ENCODE peak calls at places on chromosomes 6 and 20, in four cellular contexts. Y, A, U and H are unnamed samples.

GRCh38 chr6:54291146-54291545 is 17.1 kb upstream of the TINAG start:
- DNase-seq in Y (peak), A (no peak), U (peak), H (peak)

GRCh38 chr6:1865585-1865984 is 255.9 kb downstream of the FOXC1 start:
- DNase-seq in Y (no peak), A (no peak), U (no peak), H (no peak)

GRCh38 chr6:19988555-19988954 is 151.4 kb downstream of the ID4 start:
- DNase-seq in Y (peak), A (peak), U (peak), H (no peak)

GRCh38 chr6:119720160-119720559 is 370.6 kb upstream of the MAN1A1 start:
- DNase-seq in Y (peak), A (no peak), U (peak), H (no peak)

GRCh38 chr6:7314414-7314813 is 1.4 kb upstream of the SSR1 start:
- DNase-seq in Y (no peak), A (no peak), U (no peak), H (no peak)

GRCh38 chr6:168372871-168373270 is 53.3 kb upstream of the DACT2 start:
- DNase-seq in Y (no peak), A (no peak), U (no peak), H (no peak)

GRCh38 chr6:73471686-73472290 is 10.3 kb downstream of the MTO1 start:
- DNase-seq in Y (no peak), A (no peak), U (no peak), H (no peak)

GRCh38 chr20:39242614-39243013 is 280.5 kb downstream of the DHX35 start:
- DNase-seq in Y (no peak), A (no peak), U (no peak), H (no peak)

GRCh38 chr6:82589509-82590206 is 226.0 kb downstream of the TPBG start:
- DNase-seq in Y (peak), A (no peak), U (peak), H (peak)

GRCh38 chr6:150079604-150080003 is 10.7 kb upstream of the ULBP3 start:
- DNase-seq in Y (no peak), A (no peak), U (no peak), H (no peak)

GRCh38 chr6:18503588-18504231 is 116.6 kb downstream of the RNF144B start:
- DNase-seq in Y (peak), A (peak), U (peak), H (peak)

GRCh38 chr6:160309718-160310117 is 38.5 kb upstream of the SLC22A3 start:
- DNase-seq in Y (no peak), A (no peak), U (no peak), H (no peak)

GRCh38 chr6:141562181-141562800 is 570.4 kb upstream of the GJE1 start:
- DNase-seq in Y (no peak), A (peak), U (no peak), H (peak)

GRCh38 chr6:31636698-31637596 is 15.5 kb downstream of the BAG6 start:
- DNase-seq in Y (no peak), A (no peak), U (no peak), H (peak)

GRCh38 chr20:38935285-38935684 is 9.1 kb downstream of the FAM83D start:
- DNase-seq in Y (peak), A (no peak), U (peak), H (peak)

GRCh38 chr6:13462380-13463326 is 24.7 kb downstream of the GFOD1 start:
- DNase-seq in Y (no peak), A (no peak), U (no peak), H (peak)

GRCh38 chr6:169838291-169839028 is 87.0 kb downstream of the ERMARD start:
- DNase-seq in Y (no peak), A (no peak), U (no peak), H (no peak)

GRCh38 chr6:53112404-53112803 is 36.2 kb downstream of the GCM1 start:
- DNase-seq in Y (peak), A (no peak), U (no peak), H (no peak)

DNA sequence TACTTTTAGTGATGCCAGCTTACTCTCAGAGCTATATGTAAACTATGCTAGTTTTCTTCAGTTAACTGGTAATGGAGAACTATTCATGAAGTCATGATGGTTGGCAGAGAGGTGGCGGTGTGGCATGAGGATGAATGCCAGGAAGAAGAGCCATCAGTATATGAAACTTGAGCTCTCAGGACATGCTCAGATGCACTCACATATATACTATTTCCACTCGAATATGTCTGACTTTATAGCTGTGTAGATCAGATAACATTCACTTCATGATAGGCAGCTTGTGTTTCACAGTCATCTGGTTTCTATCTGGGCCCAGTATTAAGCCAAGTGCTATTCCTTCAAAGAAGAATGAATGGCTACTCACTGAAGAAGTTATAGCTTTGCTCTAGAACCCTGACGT is 46.2 kb upstream of the CEP85L start:
- DNase-seq in Y (no peak), A (no peak), U (no peak), H (peak)
- TF ChIP-seq CTCF in Y (no peak), A (no peak), U (no peak), H (no peak)

GRCh38 chr6:72322778-72323177 is 299.1 kb upstream of the KCNQ5 start:
- DNase-seq in Y (no peak), A (no peak), U (peak), H (no peak)

GRCh38 chr6:72321741-72322140 is 300.1 kb upstream of the KCNQ5 start:
- DNase-seq in Y (no peak), A (no peak), U (peak), H (peak)

GRCh38 chr6:72328775-72329174 is 293.1 kb upstream of the KCNQ5 start:
- DNase-seq in Y (peak), A (no peak), U (peak), H (peak)

GRCh38 chr6:72324591-72324990 is 297.3 kb upstream of the KCNQ5 start:
- DNase-seq in Y (peak), A (no peak), U (peak), H (no peak)
- TF ChIP-seq CTCF in Y (no peak), A (no peak), U (no peak), H (no peak)

GRCh38 chr6:90982581-90982980 is 395.7 kb upstream of the MAP3K7 start:
- DNase-seq in Y (no peak), A (no peak), U (no peak), H (no peak)
- TF ChIP-seq CTCF in Y (no peak), A (no peak), U (no peak), H (no peak)

GRCh38 chr6:33082702-33083101 is 6.9 kb downstream of the HLA-DPB1 start:
- DNase-seq in Y (peak), A (peak), U (no peak), H (peak)
- TF ChIP-seq CTCF in Y (peak), A (peak), U (no peak), H (peak)

DNA sequence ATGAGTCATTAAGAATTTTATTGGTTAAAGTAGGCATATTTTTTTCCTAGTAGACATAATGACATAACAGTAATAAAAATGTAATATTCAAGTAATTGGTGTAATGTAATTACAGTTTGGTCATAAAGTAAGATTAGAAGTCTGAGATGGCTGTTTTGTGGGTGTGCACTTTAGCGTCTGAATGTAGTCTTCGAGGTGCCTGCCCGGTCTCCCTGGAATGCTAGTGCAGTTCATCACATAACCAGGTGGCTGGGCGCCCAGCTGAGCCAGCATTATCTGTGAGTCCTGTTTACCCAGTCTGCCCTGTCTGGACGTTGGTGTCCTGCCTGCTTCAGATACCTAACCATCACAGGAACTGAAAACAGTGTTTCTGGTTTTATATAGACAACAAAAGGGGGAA is 419.1 kb downstream of the CDC5L start:
- DNase-seq in Y (no peak), A (no peak), U (no peak), H (no peak)
- TF ChIP-seq CTCF in Y (no peak), A (no peak), U (no peak), H (no peak)

DNA sequence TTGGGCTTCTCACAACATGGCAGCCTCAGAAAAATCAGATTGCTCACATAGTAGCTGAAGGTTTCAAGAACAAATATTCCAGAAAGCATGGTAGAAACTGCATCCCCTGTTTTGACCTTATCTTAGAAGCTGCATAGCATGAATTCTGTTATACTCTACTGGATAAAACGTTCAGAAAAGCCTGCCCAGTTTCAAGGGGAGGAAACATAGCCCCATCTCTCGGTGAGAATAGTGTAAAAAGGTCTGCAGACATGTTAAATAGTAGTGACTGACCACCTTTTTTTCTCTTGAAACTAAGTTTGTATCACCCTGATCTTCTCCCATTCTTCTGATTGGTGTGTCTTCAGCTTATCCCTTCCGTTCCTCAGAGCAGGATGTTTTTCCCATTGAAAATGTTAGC is 50.0 kb downstream of the MARCKS start:
- DNase-seq in Y (no peak), A (no peak), U (peak), H (no peak)
- TF ChIP-seq CTCF in Y (no peak), A (no peak), U (peak), H (peak)

GRCh38 chr20:50713677-50714101 is 17.7 kb upstream of the PARD6B start:
- DNase-seq in Y (no peak), A (no peak), U (peak), H (peak)
- TF ChIP-seq CTCF in Y (no peak), A (no peak), U (peak), H (peak)

GRCh38 chr6:131159578-131159977 is 24.3 kb downstream of the AKAP7 start:
- DNase-seq in Y (peak), A (no peak), U (peak), H (peak)

GRCh38 chr6:131156411-131156810 is 21.1 kb downstream of the AKAP7 start:
- DNase-seq in Y (no peak), A (no peak), U (no peak), H (no peak)

GRCh38 chr6:131163886-131164285 is 28.6 kb downstream of the AKAP7 start:
- DNase-seq in Y (no peak), A (no peak), U (peak), H (no peak)

GRCh38 chr6:131161987-131162386 is 26.7 kb downstream of the AKAP7 start:
- DNase-seq in Y (no peak), A (no peak), U (no peak), H (no peak)

GRCh38 chr6:131160254-131160758 is 25.0 kb downstream of the AKAP7 start:
- DNase-seq in Y (no peak), A (no peak), U (no peak), H (no peak)
- TF ChIP-seq CTCF in Y (no peak), A (no peak), U (no peak), H (no peak)

DNA sequence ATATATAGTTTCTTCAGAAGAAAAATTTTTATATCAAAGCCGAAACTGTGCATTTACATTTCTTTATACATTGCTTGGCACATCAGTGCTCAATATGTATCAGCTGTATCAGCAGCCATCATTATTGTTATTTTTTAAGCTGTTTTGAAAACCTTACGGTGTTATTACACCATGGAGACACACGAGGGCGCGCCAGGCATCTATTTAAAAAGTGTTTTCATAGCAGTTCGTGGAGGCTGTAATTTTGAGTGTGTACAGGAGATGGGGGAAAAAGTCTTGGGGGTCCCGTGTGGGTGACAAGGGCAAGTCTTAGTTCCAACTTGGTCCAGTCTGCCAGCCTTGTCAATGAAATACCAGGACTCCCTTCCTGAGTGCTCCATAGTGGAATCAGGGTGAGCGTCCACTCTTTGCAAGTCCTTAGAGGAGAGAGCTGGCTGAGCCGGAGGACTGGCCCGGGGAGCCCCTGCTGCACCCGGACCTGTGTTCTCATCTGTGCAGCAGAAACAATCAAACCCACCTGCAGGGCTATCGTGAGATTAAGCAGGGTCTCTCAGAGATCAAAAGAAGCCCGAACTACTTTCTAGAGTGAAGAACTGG is 43.3 kb downstream of the SLC2A10 start:
- DNase-seq in Y (peak), A (peak), U (peak), H (peak)
- TF ChIP-seq CTCF in Y (peak), A (peak), U (peak), H (peak)

GRCh38 chr20:10177326-10177725 is 41.3 kb upstream of the SNAP25 start:
- DNase-seq in Y (no peak), A (no peak), U (no peak), H (peak)

GRCh38 chr20:10178091-10178490 is 40.5 kb upstream of the SNAP25 start:
- DNase-seq in Y (no peak), A (no peak), U (no peak), H (no peak)

GRCh38 chr20:10178727-10179313 is 39.8 kb upstream of the SNAP25 start:
- DNase-seq in Y (no peak), A (no peak), U (no peak), H (no peak)

GRCh38 chr20:10179574-10180298 is 38.9 kb upstream of the SNAP25 start:
- DNase-seq in Y (peak), A (peak), U (peak), H (no peak)
- TF ChIP-seq CTCF in Y (no peak), A (peak), U (peak), H (peak)